ENCODE peak calls at places on chromosomes 4 and X, in eight cellular contexts. P is right atrium auricular region; U is ELR; E is stimulated activated naive CD8-positive, alpha-beta T cell treated with anti-CD3 and anti-CD28 coated beads, Interleukin-15, Interleukin-2, amounts not matched to agents 100 U/mL and 50 U/mL, for 24 hours; W is upper lobe of right lung; I is Calu3; Q is occipital lobe; C is GM04503. A is an unnamed sample.

GRCh38 chr4:71209161-71209560 is 129.7 kb upstream of the SLC4A4 start:
- DNase-seq in C (peak; percentile 65), W (no peak), P (no peak), E (no peak), U (peak; percentile 74), Q (no peak), I (no peak), A (no peak)

GRCh38 chrX:64184396-64184795 is 21.1 kb downstream of the AMER1 start:
- DNase-seq in U (no peak), C (no peak), Q (no peak), P (no peak), W (no peak), I (no peak), E (no peak), A (no peak)

GRCh38 chrX:70168238-70169188 is 8.8 kb upstream of the DGAT2L6 start:
- DNase-seq in U (peak; percentile 77), E (no peak), P (no peak), I (peak; percentile 8), Q (peak; percentile 35), W (no peak), C (peak; percentile 14), A (no peak)

GRCh38 chrX:45860450-45860849 is 659.8 kb upstream of the DIPK2B start:
- DNase-seq in U (no peak), C (no peak), Q (no peak), P (no peak), E (no peak), I (no peak), W (no peak), A (no peak)

GRCh38 chr4:139922625-139923024 is 231.4 kb downstream of the MAML3 start:
- DNase-seq in I (no peak), W (no peak), P (no peak), E (no peak), Q (peak; percentile 8), U (peak; percentile 17), C (peak; percentile 42), A (no peak)

GRCh38 chrX:23854945-23855344 is 52.8 kb downstream of the APOO start:
- DNase-seq in U (no peak), C (no peak), P (no peak), E (no peak), I (no peak), W (peak; percentile 56), Q (no peak), A (no peak)

GRCh38 chr4:2484993-2485392 is 16.1 kb downstream of the RNF4 start:
- DNase-seq in E (peak; percentile 58), P (peak; percentile 86), W (peak; percentile 87), U (no peak), C (no peak), Q (no peak), I (no peak), A (peak; percentile 10)

GRCh38 chrX:68238568-68238967 is 194.7 kb downstream of the OPHN1 start:
- DNase-seq in E (no peak), W (no peak), P (no peak), Q (no peak), U (peak; percentile 15), C (no peak), I (peak; percentile 39), A (no peak)

GRCh38 chr4:125789018-125789417 is 474.3 kb downstream of the FAT4 start:
- DNase-seq in U (no peak), P (no peak), E (no peak), I (no peak), C (no peak), Q (no peak), W (no peak), A (no peak)

GRCh38 chr4:108029321-108029720 is 39.6 kb downstream of the HADH start:
- DNase-seq in I (no peak), U (no peak), Q (no peak), C (no peak), P (no peak), E (peak; percentile 39), W (no peak), A (no peak)

GRCh38 chrX:118823263-118824172 is at the start of gene ZCCHC12:
- DNase-seq in C (no peak), I (peak; percentile 41), Q (peak; percentile 21), E (peak; percentile 33), W (peak; percentile 71), U (peak; percentile 58), P (no peak), A (no peak)

GRCh38 chrX:75067931-75068330 is 88.2 kb downstream of the ABCB7 start:
- DNase-seq in E (no peak), W (no peak), Q (no peak), U (peak; percentile 42), C (no peak), I (no peak), P (no peak), A (no peak)

GRCh38 chr4:3276961-3277360 is 15.9 kb upstream of the RGS12 start:
- DNase-seq in Q (peak; percentile 53), E (no peak), I (no peak), C (no peak), U (peak; percentile 17), W (no peak), P (no peak), A (no peak)

GRCh38 chr4:139015948-139016451 is 419 bp downstream of the NOCT start:
- DNase-seq in C (no peak), P (no peak), E (peak; percentile 60), U (peak; percentile 44), Q (peak; percentile 55), I (no peak), W (peak; percentile 83), A (no peak)

GRCh38 chrX:129738466-129739308 is at the start of gene XPNPEP2:
- DNase-seq in W (no peak), P (no peak), E (no peak), Q (no peak), U (no peak), I (no peak), C (no peak), A (no peak)

GRCh38 chrX:49165901-49166881 is 3.6 kb downstream of the MAGIX start:
- DNase-seq in P (peak; percentile 71), Q (no peak), W (peak; percentile 87), C (no peak), I (peak; percentile 88), U (peak; percentile 85), E (peak; percentile 78), A (peak; percentile 26)

GRCh38 chr4:2085496-2085901 is 26.4 kb downstream of the NAT8L start:
- DNase-seq in Q (no peak), P (peak; percentile 23), W (peak; percentile 32), C (no peak), I (no peak), E (no peak), U (no peak), A (no peak)

A was measured in caudate nucleus.